ENCODE peak calls at places on chromosomes 13 and 19, in eight cellular contexts. U, E, B, Q, C, Y, G and D are unnamed samples.

GRCh38 chr19:5976768-5977167 is 1.2 kb downstream of the RANBP3 start:
- DNase-seq in Q (no peak), C (no peak), B (peak; percentile 37), G (no peak), E (no peak), Y (no peak), U (no peak), D (peak; percentile 68)

GRCh38 chr13:19769854-19770253 is 12.9 kb downstream of the PSPC1 start:
- DNase-seq in B (no peak), Y (no peak), G (no peak), Q (no peak), E (no peak), C (no peak), U (no peak), D (no peak)

GRCh38 chr19:18478545-18479311 is 40.8 kb upstream of the ISYNA1 start:
- DNase-seq in B (peak; percentile 93), G (no peak), C (peak; percentile 74), U (peak; percentile 86), E (peak; percentile 83), Y (peak; percentile 80), Q (no peak), D (peak; percentile 92)

GRCh38 chr19:31718041-31718440 is 368.8 kb upstream of the TSHZ3 start:
- DNase-seq in G (no peak), U (no peak), Y (no peak), C (peak; percentile 8), Q (no peak), E (no peak), B (no peak), D (no peak)

GRCh38 chr13:31793246-31793645 is 53.9 kb downstream of the RXFP2 start:
- DNase-seq in B (no peak), Y (no peak), Q (no peak), U (no peak), G (no peak), C (peak; percentile 6), E (no peak), D (no peak)

GRCh38 chr19:46717716-46718143 is 816 bp upstream of the PRKD2 start:
- DNase-seq in Q (no peak), E (peak; percentile 27), G (no peak), C (no peak), Y (no peak), B (no peak), U (no peak), D (peak; percentile 75)

GRCh38 chr19:34998777-34999497 is 1.2 kb upstream of the GRAMD1A start:
- DNase-seq in G (peak; percentile 89), Y (no peak), B (peak; percentile 67), E (no peak), C (no peak), Q (no peak), U (no peak), D (peak; percentile 75)

GRCh38 chr13:48642061-48642460 is 11.7 kb upstream of the CYSLTR2 start:
- DNase-seq in G (no peak), C (no peak), Y (no peak), B (no peak), E (no peak), Q (no peak), U (no peak), D (no peak)

GRCh38 chr19:19214892-19215291 is 3.1 kb downstream of the NCAN start:
- DNase-seq in Y (peak; percentile 80), C (no peak), B (no peak), U (peak; percentile 76), G (peak; percentile 85), Q (peak; percentile 87), E (peak; percentile 30), D (no peak)

GRCh38 chr13:109939105-109939504 is 152.7 kb upstream of the IRS2 start:
- DNase-seq in Y (no peak), G (no peak), C (no peak), E (no peak), B (no peak), Q (no peak), U (no peak), D (no peak)

GRCh38 chr19:46426506-46427162 is 2.1 kb downstream of the PNMA8C start:
- DNase-seq in C (no peak), G (peak; percentile 94), B (peak; percentile 90), U (peak; percentile 91), Y (peak; percentile 94), Q (peak; percentile 97), E (peak; percentile 80), D (peak; percentile 79)

GRCh38 chr19:18762125-18763023 is 28.7 kb downstream of the COMP start:
- DNase-seq in G (peak; percentile 65), Y (peak; percentile 79), E (no peak), B (peak; percentile 96), U (peak; percentile 85), C (peak; percentile 94), Q (no peak), D (no peak)

GRCh38 chr13:101283782-101284181 is 132.5 kb downstream of the NALCN start:
- DNase-seq in G (no peak), B (no peak), Y (no peak), U (no peak), C (peak; percentile 53), Q (no peak), E (no peak), D (no peak)

GRCh38 chr19:16582486-16583261 is 10.5 kb upstream of the SLC35E1 start:
- DNase-seq in B (no peak), G (no peak), U (no peak), Q (no peak), E (no peak), C (no peak), Y (no peak), D (no peak)
- H3K4me1 ChIP-seq in B (peaks cover 53% of the 10 kb centered on the region), G (peaks cover 35% of the 10 kb centered on the region), U (peaks cover 31% of the 10 kb centered on the region), Q (peaks cover 26% of the 10 kb centered on the region), E (peaks cover 64% of the 10 kb centered on the region), C (peaks cover 66% of the 10 kb centered on the region), Y (peaks cover 25% of the 10 kb centered on the region), D (peaks cover 73% of the 10 kb centered on the region)

DNA sequence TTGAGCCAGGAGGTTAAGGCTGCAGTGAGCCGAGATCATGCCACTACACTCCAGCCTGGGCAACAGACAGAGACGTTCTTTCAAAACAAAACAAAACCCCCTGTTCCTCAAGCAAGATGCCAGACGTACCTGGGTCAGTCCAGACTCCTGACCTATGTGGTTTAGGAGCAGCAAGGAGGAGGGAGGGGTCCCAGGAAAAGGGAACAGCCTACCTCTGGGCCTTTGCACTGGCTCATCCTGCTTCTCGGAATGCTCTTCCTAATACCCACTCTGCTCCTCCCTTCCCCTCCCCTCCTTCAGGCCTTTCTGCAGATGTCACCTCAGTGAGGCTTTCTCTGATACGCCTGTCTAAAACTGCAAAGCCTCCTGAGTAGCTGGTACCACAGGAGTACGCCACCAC is 9.5 kb downstream of the RINL start:
- DNase-seq in B (no peak), Q (no peak), Y (no peak), E (no peak), U (no peak), C (no peak), G (no peak), D (no peak)
- H3K27ac ChIP-seq in B (no peak overlapping the region), Q (no peak overlapping the region), Y (no peak overlapping the region), E (peak overlapping the region; percentile 64), U (no peak overlapping the region), C (no peak overlapping the region), G (no peak overlapping the region), D (peak overlapping the region; percentile 73)

GRCh38 chr19:641702-642101 is 2.0 kb downstream of the FGF22 start:
- DNase-seq in G (no peak), E (no peak), Q (no peak), C (no peak), U (no peak), Y (no peak), B (no peak), D (no peak)

GRCh38 chr19:640606-641170 is 1.0 kb downstream of the FGF22 start:
- DNase-seq in C (no peak), Q (no peak), G (no peak), U (no peak), Y (no peak), B (no peak), E (no peak), D (no peak)

GRCh38 chr19:640156-640548 is 473 bp downstream of the FGF22 start:
- DNase-seq in G (no peak), B (no peak), Y (no peak), U (no peak), C (no peak), E (no peak), Q (no peak), D (no peak)

GRCh38 chr19:638901-639250 is 803 bp upstream of the FGF22 start:
- DNase-seq in C (no peak), Q (no peak), G (no peak), B (no peak), U (no peak), E (no peak), Y (no peak), D (no peak)

DNA sequence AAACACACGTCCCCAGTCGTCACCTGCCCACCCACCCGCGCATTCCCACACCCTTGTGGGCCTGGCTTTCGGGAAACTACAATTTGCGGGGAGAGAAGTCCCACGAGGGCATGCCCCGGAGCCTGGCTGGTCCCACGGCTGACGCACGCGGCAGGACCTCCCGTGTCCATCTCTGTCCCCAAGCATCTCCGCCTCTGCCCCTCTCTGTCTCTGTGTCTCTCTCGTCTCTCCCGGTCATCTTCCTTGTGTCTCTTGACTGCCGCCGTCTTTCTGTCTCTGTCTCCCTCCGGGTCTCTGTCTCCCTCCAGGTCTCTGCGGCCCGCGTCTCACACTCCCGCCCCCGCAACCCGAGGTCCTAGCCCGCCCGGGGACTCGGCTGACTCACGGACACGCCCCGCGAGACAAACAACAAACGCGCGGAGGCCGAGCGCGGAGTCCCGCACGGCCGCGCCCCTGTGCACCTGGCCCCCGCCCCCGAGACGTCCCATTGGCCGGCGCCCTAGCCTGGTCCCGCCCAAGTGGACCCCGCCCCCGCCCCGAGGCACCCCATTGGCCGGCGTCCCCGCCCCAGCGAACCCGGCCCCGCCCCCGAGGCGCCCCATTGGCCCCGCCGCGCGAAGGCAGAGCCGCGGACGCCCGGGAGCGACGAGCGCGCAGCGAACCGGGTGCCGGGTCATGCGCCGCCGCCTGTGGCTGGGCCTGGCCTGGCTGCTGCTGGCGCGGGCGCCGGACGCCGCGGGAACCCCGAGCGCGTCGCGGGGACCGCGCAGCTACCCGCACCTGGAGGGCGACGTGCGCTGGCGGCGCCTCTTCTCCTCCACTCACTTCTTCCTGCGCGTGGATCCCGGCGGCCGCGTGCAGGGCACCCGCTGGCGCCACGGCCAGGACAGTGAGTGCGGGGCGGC is at the start of gene FGF22:
- DNase-seq in E (peak; percentile 91), Y (peak; percentile 95), G (peak; percentile 96), Q (peak; percentile 96), C (peak; percentile 88), U (peak; percentile 98), B (peak; percentile 97), D (peak; percentile 96)
- H3K4me1 ChIP-seq in E (peaks cover 6% of the 10 kb centered on the region), Y (no peaks in the 10 kb centered on the region), G (no peaks in the 10 kb centered on the region), Q (no peaks in the 10 kb centered on the region), C (peaks cover 8% of the 10 kb centered on the region), U (peaks cover 3% of the 10 kb centered on the region), B (peaks cover 8% of the 10 kb centered on the region), D (peaks cover 18% of the 10 kb centered on the region)

DNA sequence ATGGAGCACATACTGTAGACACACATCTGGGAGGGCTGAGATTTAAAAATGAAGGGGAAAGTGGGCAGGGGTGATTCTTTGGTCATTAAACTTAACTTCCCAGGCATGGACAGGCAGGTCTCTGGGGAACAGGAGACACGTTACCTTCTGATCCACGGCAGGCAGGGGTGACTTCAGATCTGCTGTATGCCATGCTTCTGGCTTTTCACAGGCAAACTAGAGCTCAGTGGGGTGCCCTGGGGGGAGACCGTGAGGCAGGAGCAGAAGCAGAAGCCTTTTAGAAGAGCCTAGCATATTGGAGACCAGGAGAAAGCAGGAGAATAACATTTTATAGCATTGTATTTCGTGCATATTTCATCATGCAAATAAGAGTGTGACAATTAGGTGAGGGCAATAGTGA is 169.7 kb upstream of the KL start:
- DNase-seq in B (no peak), E (no peak), Y (no peak), U (no peak), C (no peak), Q (no peak), G (peak; percentile 47), D (no peak)
- H3K27ac ChIP-seq in B (no peak overlapping the region), E (no peak overlapping the region), Y (no peak overlapping the region), U (no peak overlapping the region), C (no peak overlapping the region), Q (no peak overlapping the region), G (no peak overlapping the region), D (peak overlapping the region; percentile 27)